ENCODE peak calls at places on chromosomes 7 and 10, in four cellular contexts. E is upper lobe of right lung, Q is tibial artery, N is RWPE2. G is an unnamed sample.

GRCh38 chr7:150968698-150969482 is 9.2 kb downstream of the KCNH2 start:
- DNase-seq in E (no peak), Q (no peak), N (no peak), G (no peak)

GRCh38 chr7:3922175-3922635 is 621.2 kb downstream of the SDK1 start:
- DNase-seq in E (no peak), Q (peak; percentile 41), N (no peak), G (no peak)

GRCh38 chr7:26326211-26326610 is 34.5 kb downstream of the SNX10 start:
- DNase-seq in E (no peak), Q (no peak), N (no peak), G (no peak)

GRCh38 chr10:31923389-31923788 is 5.2 kb downstream of the ARHGAP12 start:
- DNase-seq in E (no peak), Q (no peak), N (no peak), G (no peak)

GRCh38 chr10:77915299-77916105 is 11.1 kb downstream of the DLG5 start:
- DNase-seq in E (no peak), Q (no peak), N (no peak), G (no peak)

GRCh38 chr7:24907311-24907886 is 72.6 kb downstream of the OSBPL3 start:
- DNase-seq in E (no peak), Q (no peak), N (no peak), G (no peak)

GRCh38 chr10:19133992-19134391 is 85.4 kb downstream of the MALRD1 start:
- DNase-seq in E (no peak), Q (no peak), N (no peak), G (no peak)

GRCh38 chr7:146956323-146956722 is 839.7 kb downstream of the CNTNAP2 start:
- DNase-seq in E (no peak), Q (no peak), N (no peak), G (no peak)

GRCh38 chr10:125811251-125811650 is 11.8 kb downstream of the UROS start:
- DNase-seq in E (no peak), Q (no peak), N (no peak), G (no peak)

GRCh38 chr10:48284002-48284546 is 9.6 kb upstream of the FRMPD2 start:
- DNase-seq in E (no peak), Q (no peak), N (no peak), G (no peak)

GRCh38 chr10:49331431-49331830 is 32.5 kb downstream of the C10orf71 start:
- DNase-seq in E (no peak), Q (no peak), N (no peak), G (no peak)

GRCh38 chr10:111996103-111996502 is 187.5 kb downstream of the GPAM start:
- DNase-seq in E (no peak), Q (no peak), N (no peak), G (no peak)

GRCh38 chr10:97563337-97563736 is 9.2 kb upstream of the ANKRD2 start:
- DNase-seq in E (no peak), Q (no peak), N (no peak), G (no peak)

GRCh38 chr7:98309566-98309965 is 28.1 kb downstream of the BRI3 start:
- DNase-seq in E (no peak), Q (no peak), N (no peak), G (no peak)

GRCh38 chr7:138245682-138246081 is 169.4 kb downstream of the AKR1D1 start:
- DNase-seq in E (no peak), Q (no peak), N (no peak), G (no peak)

GRCh38 chr7:151448261-151449252 is 8.6 kb upstream of the CRYGN start:
- DNase-seq in E (peak; percentile 83), Q (peak; percentile 68), N (no peak), G (peak; percentile 56)

GRCh38 chr10:1498746-1499343 is 238.5 kb downstream of the ADARB2 start:
- DNase-seq in E (no peak), Q (no peak), N (no peak), G (no peak)

GRCh38 chr10:112360308-112361270 is 13.3 kb upstream of the ACSL5 start:
- DNase-seq in E (peak; percentile 76), Q (peak; percentile 54), N (no peak), G (no peak)

GRCh38 chr10:99329891-99330674 is 927 bp downstream of the CNNM1 start:
- DNase-seq in E (peak; percentile 68), Q (no peak), N (no peak), G (no peak)

GRCh38 chr10:88236121-88236743 is 346.9 kb downstream of the RNLS start:
- DNase-seq in E (no peak), Q (no peak), N (no peak), G (no peak)

GRCh38 chr7:74203157-74203556 is 6.6 kb upstream of the LAT2 start:
- DNase-seq in E (peak; percentile 21), Q (peak; percentile 46), N (no peak), G (no peak)

GRCh38 chr10:62735464-62736188 is 68.9 kb upstream of the ADO start:
- DNase-seq in E (no peak), Q (no peak), N (no peak), G (no peak)

GRCh38 chr7:50422858-50423257 is 27.3 kb downstream of the FIGNL1 start:
- DNase-seq in E (no peak), Q (no peak), N (no peak), G (no peak)

GRCh38 chr7:82294258-82294855 is 149.2 kb downstream of the CACNA2D1 start:
- DNase-seq in E (no peak), Q (no peak), N (no peak), G (no peak)

GRCh38 chr7:131320603-131321002 is 7.1 kb upstream of the MKLN1 start:
- DNase-seq in E (no peak), Q (no peak), N (no peak), G (no peak)

GRCh38 chr7:111527545-111527944 is 34.7 kb downstream of the IMMP2L start:
- DNase-seq in E (no peak), Q (no peak), N (no peak), G (no peak)

GRCh38 chr10:116186273-116186672 is 86.7 kb downstream of the GFRA1 start:
- DNase-seq in E (no peak), Q (no peak), N (no peak), G (no peak)

GRCh38 chr7:105204520-105204919 is 184.2 kb downstream of the SRPK2 start:
- DNase-seq in E (no peak), Q (no peak), N (no peak), G (no peak)

GRCh38 chr10:73635781-73636180 is 5.5 kb downstream of the MYOZ1 start:
- DNase-seq in E (no peak), Q (no peak), N (no peak), G (no peak)

GRCh38 chr10:120019568-120019967 is 127.0 kb downstream of the SEC23IP start:
- DNase-seq in E (no peak), Q (no peak), N (no peak), G (no peak)

GRCh38 chr10:91144961-91145360 is 75.5 kb upstream of the PCGF5 start:
- DNase-seq in E (no peak), Q (no peak), N (no peak), G (no peak)

GRCh38 chr7:155560196-155560595 is 13.8 kb upstream of the CNPY1 start:
- DNase-seq in E (no peak), Q (no peak), N (no peak), G (no peak)
- H3K27me3 ChIP-seq in E (no peaks in the 10 kb centered on the region), Q (no peaks in the 10 kb centered on the region), N (no peaks in the 10 kb centered on the region), G (peaks cover 4% of the 10 kb centered on the region)

DNA sequence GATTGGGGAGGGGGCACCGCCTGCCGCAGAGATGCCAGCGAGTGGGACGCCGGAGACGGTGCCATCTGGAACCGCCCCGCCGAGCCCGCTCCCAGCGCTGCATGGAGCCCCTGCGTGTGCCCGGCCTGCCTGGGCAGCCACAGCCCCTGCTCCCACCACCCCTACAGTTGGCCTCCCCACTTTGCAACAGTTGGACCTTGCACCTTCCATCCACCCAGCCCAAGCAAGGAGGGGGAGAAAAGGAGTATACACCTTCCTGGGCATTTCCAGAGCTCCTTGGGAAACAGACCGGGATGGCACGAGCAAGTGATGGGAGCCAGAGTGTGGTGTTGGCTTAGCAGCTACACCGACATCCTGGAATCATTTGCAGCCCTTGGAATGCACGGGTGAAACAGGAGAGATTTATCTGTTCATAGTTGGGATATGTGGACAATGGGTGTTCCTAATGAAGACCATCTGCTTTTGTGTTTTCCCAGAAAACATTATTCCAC is 10.5 kb downstream of the EBF3 start:
- DNase-seq in E (no peak), Q (no peak), N (no peak), G (no peak)
- H3K27me3 ChIP-seq in E (peaks cover 76% of the 10 kb centered on the region), Q (no peaks in the 10 kb centered on the region), N (peaks cover 45% of the 10 kb centered on the region), G (peaks cover 29% of the 10 kb centered on the region)

DNA sequence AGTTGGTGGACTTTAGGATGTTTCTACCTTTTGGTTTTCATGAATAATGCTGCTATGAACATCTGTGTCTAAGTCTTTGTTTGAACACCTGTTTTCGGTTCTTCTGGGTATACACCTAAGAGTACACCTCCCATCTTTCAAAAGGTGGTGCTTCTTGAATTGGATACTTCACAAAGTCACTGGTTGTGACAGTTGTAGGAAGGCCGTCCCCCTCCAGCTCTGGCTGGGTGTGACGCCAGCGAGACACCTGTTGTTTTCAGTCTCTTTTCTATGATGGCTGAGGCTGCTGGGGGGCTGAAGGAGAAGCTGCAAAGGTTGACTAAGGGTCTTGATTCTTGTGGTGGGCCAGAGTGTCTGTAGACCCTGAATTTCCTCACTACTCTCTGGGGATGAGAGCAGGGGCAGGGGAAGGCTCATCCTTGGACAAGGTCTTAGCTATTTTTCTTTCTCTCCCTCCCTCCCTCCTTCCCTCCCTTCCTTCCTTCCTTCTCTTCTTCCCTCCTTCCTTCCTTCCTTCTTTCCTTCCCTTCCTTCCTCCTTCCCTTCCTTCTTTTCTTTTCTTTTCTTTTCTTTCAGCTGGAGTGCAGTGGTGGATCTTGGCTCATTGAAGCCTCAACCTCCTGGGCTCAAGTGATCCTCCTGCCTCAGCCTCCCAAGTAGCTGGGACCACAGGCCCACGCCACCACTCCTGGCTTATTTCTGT is 5.6 kb downstream of the NEURL1 start:
- DNase-seq in E (no peak), Q (no peak), N (no peak), G (no peak)
- H3K27me3 ChIP-seq in E (peaks cover 18% of the 10 kb centered on the region), Q (no peaks in the 10 kb centered on the region), N (peaks cover 9% of the 10 kb centered on the region), G (peaks cover 10% of the 10 kb centered on the region)

GRCh38 chr7:1253591-1254207 is 21.0 kb downstream of the UNCX start:
- DNase-seq in E (no peak), Q (no peak), N (no peak), G (no peak)
- H3K27me3 ChIP-seq in E (peaks cover 94% of the 10 kb centered on the region), Q (peaks cover under 1% of the 10 kb centered on the region), N (peaks cover 94% of the 10 kb centered on the region), G (peaks cover 29% of the 10 kb centered on the region)

GRCh38 chr10:11930342-11930978 is 107.3 kb downstream of the PROSER2 start:
- DNase-seq in E (peak; percentile 76), Q (no peak), N (no peak), G (no peak)
- H3K27me3 ChIP-seq in E (no peaks in the 10 kb centered on the region), Q (no peaks in the 10 kb centered on the region), N (no peaks in the 10 kb centered on the region), G (no peaks in the 10 kb centered on the region)

GRCh38 chr7:42235734-42236133 is 1.3 kb downstream of the GLI3 start:
- DNase-seq in E (no peak), Q (no peak), N (no peak), G (no peak)

GRCh38 chr7:42233166-42233565 is 3.8 kb downstream of the GLI3 start:
- DNase-seq in E (no peak), Q (no peak), N (no peak), G (no peak)

GRCh38 chr7:42236266-42237161 is 495 bp downstream of the GLI3 start:
- DNase-seq in E (peak; percentile 72), Q (peak; percentile 66), N (no peak), G (no peak)

GRCh38 chr7:42233939-42234338 is 3.1 kb downstream of the GLI3 start:
- DNase-seq in E (no peak), Q (no peak), N (no peak), G (no peak)

GRCh38 chr7:42234736-42235135 is 2.3 kb downstream of the GLI3 start:
- DNase-seq in E (no peak), Q (no peak), N (no peak), G (no peak)
- H3K27me3 ChIP-seq in E (no peaks in the 10 kb centered on the region), Q (no peaks in the 10 kb centered on the region), N (no peaks in the 10 kb centered on the region), G (peaks cover 20% of the 10 kb centered on the region)

GRCh38 chr10:70991140-70992124 is 103.1 kb upstream of the PCBD1 start:
- DNase-seq in E (no peak), Q (no peak), N (no peak), G (no peak)
- H3K27me3 ChIP-seq in E (peaks cover 2% of the 10 kb centered on the region), Q (no peaks in the 10 kb centered on the region), N (peaks cover 4% of the 10 kb centered on the region), G (no peaks in the 10 kb centered on the region)